ENCODE peak calls at places on chromosomes 1 and 21, in four cellular contexts. L is GM23338; Z is CD4-positive, alpha-beta memory T cell; Y is neural progenitor cell. X is an unnamed sample.

GRCh38 chr1:160739098-160739511 is at the start of gene SLAMF7:
- DNase-seq in L (no peak), Z (no peak), Y (no peak), X (no peak)

GRCh38 chr1:245370905-245371581 is 216.3 kb downstream of the KIF26B start:
- DNase-seq in L (no peak), Z (no peak), Y (no peak), X (no peak)

GRCh38 chr1:12180315-12180714 is 13.5 kb downstream of the TNFRSF1B start:
- DNase-seq in L (no peak), Z (no peak), Y (no peak), X (no peak)

GRCh38 chr1:37156646-37157045 is 122.3 kb upstream of the GRIK3 start:
- DNase-seq in L (no peak), Z (no peak), Y (no peak), X (no peak)

GRCh38 chr21:45642122-45642813 is 1.3 kb upstream of the PCBP3 start:
- DNase-seq in L (peak), Z (no peak), Y (peak), X (no peak)

GRCh38 chr21:37474342-37474741 is 107.8 kb downstream of the DYRK1A start:
- DNase-seq in L (no peak), Z (no peak), Y (no peak), X (no peak)

GRCh38 chr1:32870615-32871363 is at the start of gene FNDC5:
- DNase-seq in L (peak), Z (no peak), Y (peak), X (no peak)

GRCh38 chr1:212635141-212635601 is 26.6 kb downstream of the ATF3 start:
- DNase-seq in L (no peak), Z (no peak), Y (no peak), X (no peak)

GRCh38 chr21:17370263-17370662 is 142.6 kb upstream of the CXADR start:
- DNase-seq in L (peak), Z (no peak), Y (no peak), X (no peak)

GRCh38 chr21:32426592-32427051 is 14.1 kb downstream of the EVA1C start:
- DNase-seq in L (no peak), Z (no peak), Y (no peak), X (no peak)

GRCh38 chr1:174017231-174017970 is 4.8 kb downstream of the RC3H1 start:
- DNase-seq in L (no peak), Z (no peak), Y (no peak), X (no peak)

GRCh38 chr1:174008979-174009378 is 13.2 kb downstream of the RC3H1 start:
- DNase-seq in L (no peak), Z (no peak), Y (no peak), X (no peak)

GRCh38 chr1:174018565-174018964 is 3.6 kb downstream of the RC3H1 start:
- DNase-seq in L (no peak), Z (no peak), Y (peak), X (no peak)

GRCh38 chr1:174008261-174008660 is 13.9 kb downstream of the RC3H1 start:
- DNase-seq in L (no peak), Z (no peak), Y (no peak), X (no peak)

DNA sequence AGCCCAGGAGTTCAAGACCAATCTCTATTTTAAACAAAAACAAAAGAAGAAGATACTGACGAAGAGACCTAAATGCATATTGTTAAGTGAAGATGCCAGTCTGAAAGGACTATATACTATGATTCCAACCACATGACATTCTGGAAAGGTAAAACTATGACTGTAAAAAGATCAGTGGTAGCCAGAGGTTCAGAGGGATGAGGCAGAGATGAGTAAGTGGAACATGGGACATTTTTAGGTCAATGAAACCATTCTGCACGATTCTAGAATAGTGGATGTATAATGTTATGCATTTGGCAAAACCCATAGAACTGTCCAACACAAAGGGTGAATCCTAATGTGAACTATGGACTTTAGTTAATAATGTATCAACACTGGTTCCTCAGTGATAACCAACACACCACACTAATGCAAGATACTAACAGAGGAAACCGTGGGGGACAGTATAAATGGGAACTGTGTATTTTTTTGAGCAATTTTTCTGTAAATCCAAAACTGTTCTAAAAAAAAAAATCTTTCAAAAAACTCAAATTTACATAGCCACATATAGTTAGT is 8.2 kb downstream of the RC3H1 start:
- DNase-seq in L (no peak), Z (no peak), Y (no peak), X (no peak)
- H3K27ac ChIP-seq in L (no peak), Z (no peak), Y (no peak), X (no peak)

DNA sequence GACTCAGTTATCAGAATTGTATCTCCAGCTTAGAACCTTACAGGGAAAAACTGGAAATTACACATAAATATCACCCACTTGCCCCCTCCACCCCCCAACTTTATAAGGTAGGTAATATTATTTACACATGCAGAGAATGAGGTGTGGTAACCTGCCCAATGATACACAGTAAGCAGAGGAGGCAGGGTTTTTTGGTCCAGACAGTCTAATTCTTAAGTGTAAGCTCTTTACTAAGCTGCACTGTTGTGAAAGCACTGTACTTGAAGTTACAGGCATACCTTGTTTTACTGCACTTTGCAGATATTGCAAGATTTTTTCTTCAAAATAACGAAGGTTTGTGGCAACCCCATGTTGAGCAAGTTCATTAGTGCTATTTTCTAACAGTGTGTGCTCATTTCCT is 24.8 kb upstream of the MYOCOS start:
- DNase-seq in L (no peak), Z (no peak), Y (no peak), X (no peak)
- H3K4me3 ChIP-seq in L (no peak), Z (no peak), Y (no peak), X (no peak)

GRCh38 chr1:3483801-3484444 is 29.5 kb downstream of the ARHGEF16 start:
- DNase-seq in L (peak), Z (peak), Y (peak), X (peak)
- H3K27ac ChIP-seq in L (no peak), Z (no peak), Y (no peak), X (no peak)

DNA sequence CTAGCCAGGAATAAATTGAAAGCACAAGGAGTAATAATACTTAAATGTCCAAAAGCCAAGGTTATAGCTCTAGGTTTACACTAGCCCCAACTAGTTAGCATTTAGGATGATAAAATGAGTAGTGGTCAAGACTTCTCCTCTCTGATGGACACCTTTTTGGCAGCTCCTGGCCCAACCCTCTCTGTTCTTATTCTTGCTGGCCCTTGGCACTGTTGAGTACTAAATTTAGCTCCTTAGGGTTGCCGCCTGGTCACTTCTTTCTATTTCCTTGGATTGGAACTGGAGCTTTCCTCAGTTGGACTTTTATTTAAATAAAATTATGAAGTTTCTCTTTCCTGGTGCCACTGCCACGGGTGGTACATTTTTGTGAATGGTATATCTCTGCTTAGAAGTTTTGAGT is 28.3 kb downstream of the ARID1A start:
- DNase-seq in L (no peak), Z (no peak), Y (no peak), X (no peak)
- H3K4me3 ChIP-seq in L (peak), Z (no peak), Y (peak), X (no peak)

GRCh38 chr1:111199881-111200801 is at the start of gene DENND2D:
- DNase-seq in L (no peak), Z (peak), Y (no peak), X (peak)
- H3K27ac ChIP-seq in L (no peak), Z (peak), Y (no peak), X (peak)

GRCh38 chr1:30748098-30748698 is 9.4 kb downstream of the LAPTM5 start:
- DNase-seq in L (no peak), Z (no peak), Y (no peak), X (no peak)
- H3K4me3 ChIP-seq in L (no peak), Z (no peak), Y (no peak), X (peak)

GRCh38 chr1:156098782-156099181 is 15.7 kb upstream of the LMNA start:
- DNase-seq in L (no peak), Z (no peak), Y (peak), X (no peak)
- H3K27ac ChIP-seq in L (no peak), Z (peak), Y (peak), X (no peak)

GRCh38 chr1:155932487-155932886 is 1.7 kb downstream of the KHDC4 start:
- DNase-seq in L (no peak), Z (no peak), Y (no peak), X (no peak)

GRCh38 chr1:155933591-155934096 is 569 bp downstream of the KHDC4 start:
- DNase-seq in L (no peak), Z (no peak), Y (no peak), X (no peak)

GRCh38 chr1:155932085-155932484 is 2.1 kb downstream of the KHDC4 start:
- DNase-seq in L (no peak), Z (no peak), Y (no peak), X (no peak)

GRCh38 chr1:155929057-155929456 is 5.2 kb downstream of the KHDC4 start:
- DNase-seq in L (no peak), Z (no peak), Y (no peak), X (no peak)

GRCh38 chr1:155931332-155932038 is 2.7 kb downstream of the KHDC4 start:
- DNase-seq in L (no peak), Z (no peak), Y (no peak), X (no peak)
- H3K4me3 ChIP-seq in L (peak), Z (no peak), Y (peak), X (no peak)

GRCh38 chr1:208106218-208106617 is 138.0 kb downstream of the PLXNA2 start:
- DNase-seq in L (no peak), Z (no peak), Y (no peak), X (no peak)

GRCh38 chr1:208105756-208106155 is 138.4 kb downstream of the PLXNA2 start:
- DNase-seq in L (no peak), Z (no peak), Y (no peak), X (no peak)

GRCh38 chr1:208108646-208109330 is 135.4 kb downstream of the PLXNA2 start:
- DNase-seq in L (no peak), Z (no peak), Y (no peak), X (no peak)

GRCh38 chr1:208107415-208107814 is 136.8 kb downstream of the PLXNA2 start:
- DNase-seq in L (no peak), Z (no peak), Y (no peak), X (no peak)

GRCh38 chr1:208107817-208108608 is 136.2 kb downstream of the PLXNA2 start:
- DNase-seq in L (no peak), Z (no peak), Y (no peak), X (no peak)
- H3K27ac ChIP-seq in L (no peak), Z (no peak), Y (no peak), X (no peak)

GRCh38 chr1:15384301-15384901 is 25.3 kb upstream of the EFHD2 start:
- DNase-seq in L (peak), Z (no peak), Y (peak), X (no peak)
- H3K4me3 ChIP-seq in L (peak), Z (no peak), Y (peak), X (no peak)